ENCODE peak calls at places on chromosome 3, in six cellular contexts. I is AG04450, R is astrocyte, G is HFFc6, P is tibial artery, S is GM13976. F is an unnamed sample.

GRCh38 chr3:55664387-55664786 is 177.3 kb upstream of the WNT5A start:
- DNase-seq in R (no peak), S (no peak), I (no peak), P (no peak), G (no peak), F (no peak)

GRCh38 chr3:197545111-197545510 is 10.7 kb downstream of the BDH1 start:
- DNase-seq in G (no peak), S (no peak), P (no peak), R (no peak), I (no peak), F (no peak)

GRCh38 chr3:146019508-146019907 is 141.5 kb downstream of the PLOD2 start:
- DNase-seq in P (no peak), I (peak), G (no peak), S (no peak), R (peak), F (no peak)

GRCh38 chr3:179438836-179439235 is 12.4 kb downstream of the GNB4 start:
- DNase-seq in R (no peak), I (no peak), S (no peak), P (no peak), G (no peak), F (no peak)

GRCh38 chr3:152271465-152272035 is 2.8 kb downstream of the MBNL1 start:
- DNase-seq in P (no peak), I (no peak), S (no peak), R (no peak), G (no peak), F (no peak)

GRCh38 chr3:126395846-126396513 is 1.3 kb downstream of the CFAP100 start:
- DNase-seq in P (peak), G (no peak), I (no peak), S (no peak), R (no peak), F (no peak)

GRCh38 chr3:62622553-62623174 is 249.3 kb upstream of the FEZF2 start:
- DNase-seq in S (peak), P (no peak), R (peak), I (peak), G (peak), F (peak)

GRCh38 chr3:183254816-183255730 is 2.0 kb downstream of the B3GNT5 start:
- DNase-seq in G (no peak), S (no peak), R (peak), I (no peak), P (no peak), F (peak)

GRCh38 chr3:97896547-97896946 is 74.7 kb downstream of the CRYBG3 start:
- DNase-seq in I (no peak), P (no peak), R (no peak), S (no peak), G (no peak), F (no peak)
- TF ChIP-seq CTCF in I (no peak), P (no peak), R (no peak), S (no peak), G (no peak), F (no peak)

GRCh38 chr3:52036829-52037228 is 19.5 kb downstream of the DUSP7 start:
- DNase-seq in R (no peak), S (no peak), G (no peak), P (no peak), I (no peak), F (no peak)
- TF ChIP-seq CTCF in R (no peak), S (no peak), G (no peak), P (no peak), I (no peak), F (no peak)

DNA sequence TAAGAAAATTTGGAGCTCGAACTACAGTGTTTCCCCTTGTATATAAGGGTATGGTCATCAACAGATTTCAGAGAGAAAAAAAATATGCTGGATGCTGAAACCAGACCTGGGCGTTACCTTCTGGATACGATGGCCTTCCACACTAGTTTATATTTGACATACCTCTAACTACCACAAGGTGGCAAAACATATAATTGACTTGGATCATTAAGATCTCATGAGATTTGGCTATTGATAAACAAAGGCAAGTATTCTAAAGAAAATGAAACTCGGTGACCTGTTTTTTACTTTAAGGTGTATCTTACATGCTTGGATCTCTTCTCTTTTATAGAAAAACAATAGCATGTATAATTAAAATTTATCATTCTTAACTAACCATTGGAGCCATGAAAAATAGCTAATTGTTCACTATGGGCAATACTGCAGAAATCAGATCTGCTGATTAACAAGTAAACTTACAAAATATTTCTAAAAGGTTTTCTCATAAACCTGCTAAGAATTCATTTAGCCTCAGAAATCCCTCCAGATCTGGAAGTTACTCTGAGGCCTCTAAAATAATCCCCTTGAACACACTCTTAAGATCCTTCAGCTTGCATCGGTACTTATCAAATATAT is 300.6 kb upstream of the KCNH8 start:
- DNase-seq in R (no peak), I (no peak), P (no peak), G (no peak), S (peak), F (peak)
- TF ChIP-seq CTCF in R (no peak), I (no peak), P (no peak), G (peak), S (no peak), F (peak)

DNA sequence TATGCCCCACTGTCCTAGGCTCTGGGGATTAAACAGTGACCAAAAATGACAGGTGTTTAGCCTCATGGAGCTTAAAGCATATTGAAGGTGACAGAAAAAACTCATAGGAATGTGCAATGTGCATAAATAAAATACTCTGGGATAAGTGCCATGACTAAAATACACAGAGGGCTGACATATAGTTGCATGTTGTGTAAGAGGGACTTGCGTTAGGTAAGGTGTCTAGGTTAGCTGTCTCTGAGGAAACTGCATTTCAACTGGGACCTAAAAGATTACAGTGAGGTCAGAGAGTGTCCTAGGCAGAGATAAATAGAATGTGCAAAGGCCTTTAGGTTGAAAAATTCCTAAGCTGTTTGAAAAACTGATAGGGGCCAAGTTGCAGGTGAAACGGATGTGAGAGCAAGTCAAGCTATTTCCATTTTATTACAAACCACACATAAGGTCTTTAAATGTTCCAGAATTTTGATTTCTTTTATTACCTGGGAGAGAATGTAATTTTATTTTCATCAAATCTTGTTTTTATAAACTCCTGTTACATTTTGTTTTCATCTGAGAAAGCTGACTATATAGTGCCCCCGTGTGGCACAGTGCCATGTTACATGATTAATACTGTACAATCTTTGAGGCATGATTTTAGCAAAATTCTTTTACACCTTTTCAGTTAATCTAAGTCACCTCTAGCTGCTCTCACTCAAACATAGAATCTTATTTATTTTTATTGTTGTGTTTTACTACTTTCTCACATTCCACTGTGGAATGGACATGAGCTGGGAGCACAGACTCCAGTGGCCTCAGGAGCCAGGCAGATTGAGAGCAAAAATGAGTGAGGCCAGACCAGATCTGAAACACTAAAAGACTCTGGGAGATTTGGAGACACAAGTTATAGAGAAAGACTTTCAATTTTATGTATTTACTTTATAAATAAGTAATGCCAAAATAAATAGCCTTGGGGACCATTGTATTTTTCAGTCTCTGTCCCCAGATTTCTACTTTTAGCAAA is 259.6 kb upstream of the ZNF717 start:
- DNase-seq in G (no peak), S (peak), R (no peak), I (no peak), P (no peak), F (no peak)
- TF ChIP-seq CTCF in G (peak), S (peak), R (peak), I (peak), P (peak), F (peak)

DNA sequence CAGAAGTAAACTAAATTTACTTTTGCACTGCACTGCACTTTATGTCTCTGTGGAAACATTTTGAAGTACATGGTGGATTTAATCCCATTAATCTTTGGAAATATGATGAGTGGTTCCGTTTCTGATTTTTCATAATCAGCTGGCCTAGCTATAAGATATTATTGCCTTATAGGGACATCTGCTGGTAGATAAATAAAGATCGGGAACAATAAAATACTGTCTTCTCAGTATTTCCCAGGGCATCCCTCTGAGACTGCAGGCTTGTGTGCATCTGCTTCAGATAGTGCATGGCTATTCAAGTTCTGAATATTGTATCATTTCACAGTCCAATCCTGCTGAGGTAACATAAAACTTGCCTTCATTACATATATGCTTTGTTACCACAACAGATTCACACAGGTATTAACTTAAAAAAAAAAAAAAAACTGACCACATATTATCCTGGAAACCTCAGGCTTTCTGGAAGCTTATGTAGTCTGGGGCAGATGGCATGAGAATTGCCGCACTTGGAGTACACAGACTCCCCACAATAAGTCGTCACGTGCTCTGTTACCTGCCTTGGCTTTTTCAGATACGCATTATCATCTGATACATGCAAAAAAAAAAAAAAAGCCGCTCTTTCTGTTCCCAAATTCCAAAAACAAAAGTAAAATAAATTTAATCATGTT is 330.8 kb upstream of the AGTR1 start:
- DNase-seq in I (no peak), P (no peak), R (no peak), G (peak), S (no peak), F (peak)
- TF ChIP-seq CTCF in I (peak), P (no peak), R (peak), G (peak), S (no peak), F (no peak)

F was measured in RWPE1.